ENCODE peak calls at places on chromosomes 7 and 10, in five cellular contexts. V is stimulated activated CD4-positive, alpha-beta T cell treated with anti-CD3 and anti-CD28 coated beads, Interleukin-12 subunit alpha, Interleukin-12 subunit beta, amount 100 ng/mL, for 4 hours; O is fibroblast of lung; C is stimulated activated CD8-positive, alpha-beta memory T cell treated with anti-CD3 and anti-CD28 coated beads, Interleukin-15, amount 100 ng/mL, for 24 hours; Q is GM20000. T is an unnamed sample.

GRCh38 chr7:155052982-155053381 is 17.1 kb upstream of the HTR5A start:
- DNase-seq in V (no peak), O (no peak), C (no peak), Q (no peak), T (no peak)

GRCh38 chr7:24910551-24911212 is 69.3 kb downstream of the OSBPL3 start:
- DNase-seq in V (no peak), O (no peak), C (no peak), Q (no peak), T (no peak)

GRCh38 chr10:72831696-72832355 is 61.7 kb upstream of the OIT3 start:
- DNase-seq in V (no peak), O (peak; percentile 31), C (no peak), Q (no peak), T (no peak)

GRCh38 chr10:70742537-70743429 is 42.4 kb downstream of the TBATA start:
- DNase-seq in V (no peak), O (peak; percentile 85), C (no peak), Q (no peak), T (no peak)

GRCh38 chr10:71805776-71806705 is 32.7 kb upstream of the VSIR start:
- DNase-seq in V (no peak), O (no peak), C (no peak), Q (no peak), T (peak; percentile 5)

GRCh38 chr10:78331391-78331922 is 297.8 kb downstream of the RPS24 start:
- DNase-seq in V (no peak), O (peak; percentile 46), C (no peak), Q (no peak), T (no peak)

GRCh38 chr7:104978460-104978859 is 35.5 kb upstream of the KMT2E start:
- DNase-seq in V (no peak), O (peak; percentile 51), C (no peak), Q (no peak), T (no peak)

GRCh38 chr7:95027181-95027872 is 119.9 kb downstream of the PPP1R9A start:
- DNase-seq in V (no peak), O (no peak), C (no peak), Q (no peak), T (no peak)

GRCh38 chr7:140639366-140640053 is 1.1 kb downstream of the DENND2A start:
- DNase-seq in V (no peak), O (peak; percentile 71), C (no peak), Q (no peak), T (no peak)

GRCh38 chr10:77290528-77291155 is 347.0 kb downstream of the KCNMA1 start:
- DNase-seq in V (no peak), O (peak; percentile 55), C (no peak), Q (no peak), T (no peak)

GRCh38 chr10:36303896-36304295 is 661.8 kb upstream of the FZD8 start:
- DNase-seq in V (no peak), O (no peak), C (no peak), Q (no peak), T (no peak)

GRCh38 chr10:96168546-96168945 is 38.4 kb downstream of the ZNF518A start:
- DNase-seq in V (no peak), O (no peak), C (no peak), Q (no peak), T (no peak)

GRCh38 chr7:31065021-31065593 is 13.0 kb downstream of the ADCYAP1R1 start:
- DNase-seq in V (no peak), O (no peak), C (no peak), Q (no peak), T (no peak)

GRCh38 chr10:44968101-44968886 is 8.7 kb downstream of the RASSF4 start:
- DNase-seq in V (no peak), O (peak; percentile 59), C (no peak), Q (no peak), T (no peak)

T was measured in NCI-H526 treated with DMSO at 0.1 percent for 48 hours.